ENCODE peak calls at places on chromosome 7, in ten cellular contexts. One of them, this sample, is unnamed.
A peak's percentile ranks its signal among the peaks of the same experiment; 100 is the strongest.

GRCh38 chr7:26705567-26705966 is 158.8 kb downstream of the SKAP2 start:
- DNase-seq in psoas muscle: no peak
- DNase-seq in astrocyte: peak; percentile 90
- DNase-seq in cardiac muscle cell: no peak
- DNase-seq in lung: no peak
- DNase-seq in Peyer's patch: no peak
- DNase-seq in SK-N-SH: peak; percentile 64
- DNase-seq in mesenchymal stem cell: peak; percentile 68
- DNase-seq in adipocyte: peak; percentile 96
- DNase-seq in tibial artery: no peak
- DNase-seq in this sample: no peak

GRCh38 chr7:5699467-5699866 is 82.0 kb downstream of the RNF216 start:
- DNase-seq in SK-N-SH: no peak
- DNase-seq in cardiac muscle cell: no peak
- DNase-seq in adipocyte: no peak
- DNase-seq in mesenchymal stem cell: peak; percentile 81
- DNase-seq in Peyer's patch: no peak
- DNase-seq in lung: no peak
- DNase-seq in tibial artery: no peak
- DNase-seq in astrocyte: no peak
- DNase-seq in psoas muscle: no peak
- DNase-seq in this sample: no peak

GRCh38 chr7:17099083-17099973 is 199.1 kb upstream of the AHR start:
- DNase-seq in lung: peak; percentile 78
- DNase-seq in adipocyte: peak; percentile 35
- DNase-seq in astrocyte: peak; percentile 52
- DNase-seq in tibial artery: no peak
- DNase-seq in cardiac muscle cell: no peak
- DNase-seq in Peyer's patch: no peak
- DNase-seq in mesenchymal stem cell: peak; percentile 56
- DNase-seq in psoas muscle: peak; percentile 30
- DNase-seq in SK-N-SH: no peak
- DNase-seq in this sample: no peak

GRCh38 chr7:20407585-20408466 is 77.1 kb downstream of the ITGB8 start:
- DNase-seq in mesenchymal stem cell: peak; percentile 55
- DNase-seq in cardiac muscle cell: peak; percentile 72
- DNase-seq in psoas muscle: no peak
- DNase-seq in astrocyte: peak; percentile 68
- DNase-seq in Peyer's patch: no peak
- DNase-seq in lung: peak; percentile 82
- DNase-seq in SK-N-SH: no peak
- DNase-seq in tibial artery: peak; percentile 54
- DNase-seq in adipocyte: peak; percentile 72
- DNase-seq in this sample: no peak

GRCh38 chr7:151046603-151047573 is 1.4 kb upstream of the ASIC3 start:
- DNase-seq in tibial artery: no peak
- DNase-seq in cardiac muscle cell: no peak
- DNase-seq in adipocyte: peak; percentile 82
- DNase-seq in psoas muscle: peak; percentile 52
- DNase-seq in astrocyte: peak; percentile 57
- DNase-seq in lung: peak; percentile 35
- DNase-seq in Peyer's patch: no peak
- DNase-seq in SK-N-SH: peak; percentile 88
- DNase-seq in mesenchymal stem cell: no peak
- DNase-seq in this sample: no peak

GRCh38 chr7:109261781-109262180 is 692.1 kb downstream of the DNAJB9 start:
- DNase-seq in cardiac muscle cell: no peak
- DNase-seq in adipocyte: no peak
- DNase-seq in SK-N-SH: no peak
- DNase-seq in mesenchymal stem cell: no peak
- DNase-seq in Peyer's patch: no peak
- DNase-seq in psoas muscle: no peak
- DNase-seq in astrocyte: no peak
- DNase-seq in lung: no peak
- DNase-seq in tibial artery: no peak
- DNase-seq in this sample: no peak

GRCh38 chr7:157046681-157047080 is 36.2 kb upstream of the MNX1 start:
- DNase-seq in adipocyte: peak; percentile 9
- DNase-seq in astrocyte: peak; percentile 23
- DNase-seq in SK-N-SH: no peak
- DNase-seq in tibial artery: no peak
- DNase-seq in lung: no peak
- DNase-seq in Peyer's patch: no peak
- DNase-seq in mesenchymal stem cell: no peak
- DNase-seq in psoas muscle: no peak
- DNase-seq in cardiac muscle cell: no peak
- DNase-seq in this sample: no peak

GRCh38 chr7:133310232-133310852 is 57.5 kb downstream of the EXOC4 start:
- DNase-seq in tibial artery: no peak
- DNase-seq in mesenchymal stem cell: peak; percentile 7
- DNase-seq in adipocyte: peak; percentile 19
- DNase-seq in lung: no peak
- DNase-seq in astrocyte: no peak
- DNase-seq in cardiac muscle cell: peak; percentile 8
- DNase-seq in Peyer's patch: no peak
- DNase-seq in SK-N-SH: no peak
- DNase-seq in psoas muscle: no peak
- DNase-seq in this sample: no peak

GRCh38 chr7:148014473-148014872 is 576.1 kb upstream of the C7orf33 start:
- DNase-seq in adipocyte: peak; percentile 35
- DNase-seq in mesenchymal stem cell: no peak
- DNase-seq in SK-N-SH: no peak
- DNase-seq in astrocyte: no peak
- DNase-seq in Peyer's patch: no peak
- DNase-seq in cardiac muscle cell: no peak
- DNase-seq in lung: no peak
- DNase-seq in tibial artery: no peak
- DNase-seq in psoas muscle: no peak
- DNase-seq in this sample: no peak

GRCh38 chr7:18030758-18031157 is 3.1 kb upstream of the PRPS1L1 start:
- DNase-seq in tibial artery: no peak
- DNase-seq in adipocyte: no peak
- DNase-seq in lung: no peak
- DNase-seq in astrocyte: no peak
- DNase-seq in mesenchymal stem cell: no peak
- DNase-seq in psoas muscle: no peak
- DNase-seq in Peyer's patch: no peak
- DNase-seq in SK-N-SH: no peak
- DNase-seq in cardiac muscle cell: no peak
- DNase-seq in this sample: no peak

GRCh38 chr7:40057292-40057691 is 77.1 kb downstream of the MPLKIP start:
- DNase-seq in Peyer's patch: no peak
- DNase-seq in lung: peak; percentile 61
- DNase-seq in SK-N-SH: no peak
- DNase-seq in tibial artery: no peak
- DNase-seq in mesenchymal stem cell: no peak
- DNase-seq in psoas muscle: no peak
- DNase-seq in adipocyte: peak; percentile 26
- DNase-seq in cardiac muscle cell: peak; percentile 55
- DNase-seq in astrocyte: peak; percentile 2
- DNase-seq in this sample: no peak

DNA sequence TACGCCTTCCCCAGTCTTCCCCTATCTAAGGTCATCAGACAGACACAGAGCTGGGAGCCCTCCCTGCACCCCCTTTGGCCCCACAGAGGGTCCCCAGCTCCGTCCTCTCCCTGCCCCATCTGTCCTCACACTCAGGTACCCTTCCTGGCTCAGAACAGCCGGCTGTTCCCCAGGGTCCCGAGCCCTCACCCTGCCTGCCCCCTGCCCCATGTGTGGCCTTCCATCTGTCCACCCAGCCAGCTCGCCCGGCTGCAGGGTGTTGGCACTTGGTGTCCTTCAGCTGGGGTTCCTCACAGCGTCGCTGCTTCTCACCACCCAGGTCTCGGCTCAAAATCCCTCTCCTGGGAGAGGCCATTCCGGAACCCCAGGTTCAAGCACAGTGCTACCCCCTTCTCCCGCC is 28.9 kb upstream of the ELFN1 start:
- DNase-seq in SK-N-SH: no peak
- DNase-seq in mesenchymal stem cell: no peak
- DNase-seq in astrocyte: no peak
- DNase-seq in tibial artery: no peak
- DNase-seq in psoas muscle: no peak
- DNase-seq in Peyer's patch: no peak
- DNase-seq in adipocyte: no peak
- DNase-seq in lung: no peak
- DNase-seq in cardiac muscle cell: no peak
- DNase-seq in this sample: no peak
- H3K36me3 ChIP-seq in SK-N-SH: no peaks in the 10 kb centered on the region
- H3K36me3 ChIP-seq in mesenchymal stem cell: no peaks in the 10 kb centered on the region
- H3K36me3 ChIP-seq in astrocyte: no peaks in the 10 kb centered on the region
- H3K36me3 ChIP-seq in tibial artery: no peaks in the 10 kb centered on the region
- H3K36me3 ChIP-seq in psoas muscle: no peaks in the 10 kb centered on the region
- H3K36me3 ChIP-seq in Peyer's patch: no peaks in the 10 kb centered on the region
- H3K36me3 ChIP-seq in adipocyte: no peaks in the 10 kb centered on the region
- H3K36me3 ChIP-seq in lung: no peaks in the 10 kb centered on the region
- H3K36me3 ChIP-seq in cardiac muscle cell: no peaks in the 10 kb centered on the region
- H3K36me3 ChIP-seq in this sample: no peaks in the 10 kb centered on the region

GRCh38 chr7:128957613-128958012 is 19.9 kb downstream of the IRF5 start:
- DNase-seq in cardiac muscle cell: no peak
- DNase-seq in astrocyte: no peak
- DNase-seq in psoas muscle: no peak
- DNase-seq in lung: no peak
- DNase-seq in tibial artery: no peak
- DNase-seq in Peyer's patch: no peak
- DNase-seq in SK-N-SH: no peak
- DNase-seq in adipocyte: no peak
- DNase-seq in mesenchymal stem cell: no peak
- DNase-seq in this sample: no peak
- H3K36me3 ChIP-seq in cardiac muscle cell: peaks cover 46% of the 10 kb centered on the region
- H3K36me3 ChIP-seq in astrocyte: peaks cover 56% of the 10 kb centered on the region
- H3K36me3 ChIP-seq in psoas muscle: peaks cover 91% of the 10 kb centered on the region
- H3K36me3 ChIP-seq in lung: peaks cover 22% of the 10 kb centered on the region
- H3K36me3 ChIP-seq in tibial artery: peaks cover 96% of the 10 kb centered on the region
- H3K36me3 ChIP-seq in Peyer's patch: no peaks in the 10 kb centered on the region
- H3K36me3 ChIP-seq in SK-N-SH: peaks cover 62% of the 10 kb centered on the region
- H3K36me3 ChIP-seq in adipocyte: peaks cover 66% of the 10 kb centered on the region
- H3K36me3 ChIP-seq in mesenchymal stem cell: peaks cover 77% of the 10 kb centered on the region
- H3K36me3 ChIP-seq in this sample: peaks cover 90% of the 10 kb centered on the region

DNA sequence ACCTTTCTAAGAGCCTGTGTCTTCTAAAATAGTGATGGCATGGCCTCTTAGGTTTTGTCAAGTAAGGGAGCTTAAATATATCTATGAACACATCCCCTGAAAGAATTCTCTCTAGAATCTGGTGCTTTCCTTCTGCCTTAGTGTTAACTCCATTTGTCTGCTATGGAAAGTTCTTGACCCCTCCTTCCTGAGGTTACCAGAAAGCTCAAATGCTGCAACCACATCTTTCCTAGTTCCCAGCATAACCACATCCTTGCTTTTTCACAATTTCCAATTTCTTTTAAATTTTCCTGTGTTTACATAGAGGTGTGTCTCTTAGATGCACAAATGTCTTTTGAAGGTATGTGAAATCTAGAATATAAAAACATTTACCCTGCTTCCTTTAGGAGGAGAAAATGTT is 16.4 kb upstream of the GSDME start:
- DNase-seq in SK-N-SH: no peak
- DNase-seq in psoas muscle: no peak
- DNase-seq in adipocyte: no peak
- DNase-seq in astrocyte: no peak
- DNase-seq in tibial artery: no peak
- DNase-seq in Peyer's patch: no peak
- DNase-seq in cardiac muscle cell: no peak
- DNase-seq in lung: no peak
- DNase-seq in mesenchymal stem cell: peak; percentile 46
- DNase-seq in this sample: no peak
- H3K36me3 ChIP-seq in SK-N-SH: no peaks in the 10 kb centered on the region
- H3K36me3 ChIP-seq in psoas muscle: no peaks in the 10 kb centered on the region
- H3K36me3 ChIP-seq in adipocyte: no peaks in the 10 kb centered on the region
- H3K36me3 ChIP-seq in astrocyte: no peaks in the 10 kb centered on the region
- H3K36me3 ChIP-seq in tibial artery: no peaks in the 10 kb centered on the region
- H3K36me3 ChIP-seq in Peyer's patch: no peaks in the 10 kb centered on the region
- H3K36me3 ChIP-seq in cardiac muscle cell: no peaks in the 10 kb centered on the region
- H3K36me3 ChIP-seq in lung: no peaks in the 10 kb centered on the region
- H3K36me3 ChIP-seq in mesenchymal stem cell: no peaks in the 10 kb centered on the region
- H3K36me3 ChIP-seq in this sample: no peaks in the 10 kb centered on the region

GRCh38 chr7:65968256-65969185 is 13.5 kb downstream of the GUSB start:
- DNase-seq in mesenchymal stem cell: no peak
- DNase-seq in astrocyte: no peak
- DNase-seq in lung: no peak
- DNase-seq in adipocyte: no peak
- DNase-seq in Peyer's patch: no peak
- DNase-seq in psoas muscle: no peak
- DNase-seq in SK-N-SH: no peak
- DNase-seq in tibial artery: no peak
- DNase-seq in cardiac muscle cell: no peak
- DNase-seq in this sample: no peak

GRCh38 chr7:65971021-65971420 is 11.0 kb downstream of the GUSB start:
- DNase-seq in mesenchymal stem cell: no peak
- DNase-seq in astrocyte: no peak
- DNase-seq in Peyer's patch: no peak
- DNase-seq in cardiac muscle cell: no peak
- DNase-seq in tibial artery: no peak
- DNase-seq in psoas muscle: no peak
- DNase-seq in adipocyte: no peak
- DNase-seq in SK-N-SH: no peak
- DNase-seq in lung: no peak
- DNase-seq in this sample: no peak

GRCh38 chr7:65966167-65966566 is 15.8 kb downstream of the GUSB start:
- DNase-seq in SK-N-SH: no peak
- DNase-seq in lung: no peak
- DNase-seq in tibial artery: no peak
- DNase-seq in astrocyte: no peak
- DNase-seq in Peyer's patch: no peak
- DNase-seq in psoas muscle: no peak
- DNase-seq in adipocyte: no peak
- DNase-seq in mesenchymal stem cell: no peak
- DNase-seq in cardiac muscle cell: no peak
- DNase-seq in this sample: no peak

GRCh38 chr7:65972976-65973375 is 9.0 kb downstream of the GUSB start:
- DNase-seq in mesenchymal stem cell: no peak
- DNase-seq in psoas muscle: no peak
- DNase-seq in tibial artery: no peak
- DNase-seq in cardiac muscle cell: no peak
- DNase-seq in astrocyte: no peak
- DNase-seq in SK-N-SH: no peak
- DNase-seq in Peyer's patch: no peak
- DNase-seq in adipocyte: no peak
- DNase-seq in lung: no peak
- DNase-seq in this sample: no peak

DNA sequence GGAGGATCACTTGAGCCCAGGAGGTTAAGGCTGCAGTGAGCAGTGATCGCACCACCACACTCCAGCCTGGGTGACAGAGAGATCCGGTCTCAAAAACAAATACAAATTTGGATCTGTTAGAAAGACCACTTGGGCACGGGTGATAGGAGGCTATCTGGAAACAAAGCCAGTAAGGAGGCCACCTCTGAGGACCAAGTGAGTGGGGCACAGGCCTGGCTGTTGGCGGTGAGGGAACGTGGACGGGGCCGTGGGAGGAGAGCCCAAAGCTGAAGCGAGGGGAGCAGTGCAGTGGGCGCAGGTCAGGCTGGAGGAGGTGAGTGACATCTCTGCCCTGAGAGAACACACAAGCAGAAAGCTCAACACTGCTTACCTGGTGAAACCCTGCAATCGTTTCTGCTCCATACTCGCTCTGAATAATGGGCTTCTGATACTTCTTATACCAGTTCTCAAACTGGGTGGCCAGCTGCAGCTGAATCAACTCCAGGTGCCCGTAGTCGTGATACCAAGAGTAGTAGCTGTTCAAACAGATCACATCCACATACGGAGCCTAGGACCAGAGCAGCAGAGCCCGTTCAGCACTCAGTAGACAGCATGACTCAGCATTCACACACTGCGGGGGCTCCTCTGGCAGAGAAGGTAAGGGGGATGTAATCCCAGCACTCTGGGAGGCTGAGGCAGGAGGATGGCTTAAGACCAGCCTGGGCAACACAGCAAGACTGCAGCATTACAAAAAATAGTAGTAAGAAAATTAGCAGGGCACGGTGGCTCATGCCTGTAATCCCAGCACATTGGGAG is 14.5 kb downstream of the GUSB start:
- DNase-seq in mesenchymal stem cell: no peak
- DNase-seq in adipocyte: no peak
- DNase-seq in tibial artery: no peak
- DNase-seq in lung: no peak
- DNase-seq in astrocyte: no peak
- DNase-seq in Peyer's patch: no peak
- DNase-seq in SK-N-SH: no peak
- DNase-seq in psoas muscle: no peak
- DNase-seq in cardiac muscle cell: no peak
- DNase-seq in this sample: no peak
- H3K36me3 ChIP-seq in mesenchymal stem cell: peaks cover 88% of the 10 kb centered on the region
- H3K36me3 ChIP-seq in adipocyte: peaks cover 59% of the 10 kb centered on the region
- H3K36me3 ChIP-seq in tibial artery: peaks cover 100% of the 10 kb centered on the region
- H3K36me3 ChIP-seq in lung: peaks cover 38% of the 10 kb centered on the region
- H3K36me3 ChIP-seq in astrocyte: peaks cover 28% of the 10 kb centered on the region
- H3K36me3 ChIP-seq in Peyer's patch: no peaks in the 10 kb centered on the region
- H3K36me3 ChIP-seq in SK-N-SH: peaks cover 69% of the 10 kb centered on the region
- H3K36me3 ChIP-seq in psoas muscle: peaks cover 100% of the 10 kb centered on the region
- H3K36me3 ChIP-seq in cardiac muscle cell: peaks cover 52% of the 10 kb centered on the region
- H3K36me3 ChIP-seq in this sample: peaks cover 99% of the 10 kb centered on the region